ENCODE peak calls at places on chromosomes 2 and 18, in four cellular contexts. H, S, Q and V are unnamed samples.

GRCh38 chr2:96207073-96207777 is 1.4 kb downstream of the STARD7 start:
- DNase-seq in H (no peak), S (no peak), Q (no peak), V (no peak)

GRCh38 chr2:164903214-164903613 is 52.1 kb downstream of the SLC38A11 start:
- DNase-seq in H (peak; percentile 69), S (no peak), Q (no peak), V (no peak)

GRCh38 chr18:57087985-57088384 is 58.9 kb upstream of the BOD1L2 start:
- DNase-seq in H (no peak), S (no peak), Q (no peak), V (no peak)

GRCh38 chr2:166384774-166385173 is 9.0 kb upstream of the SCN9A start:
- DNase-seq in H (peak; percentile 58), S (no peak), Q (no peak), V (no peak)

GRCh38 chr2:99858951-99859596 is 283.3 kb downstream of the AFF3 start:
- DNase-seq in H (no peak), S (no peak), Q (no peak), V (no peak)

GRCh38 chr2:54083440-54083839 is 32.0 kb upstream of the ACYP2 start:
- DNase-seq in H (no peak), S (no peak), Q (no peak), V (no peak)

GRCh38 chr2:166984797-166985196 is 96.5 kb downstream of the XIRP2 start:
- DNase-seq in H (no peak), S (no peak), Q (no peak), V (no peak)

GRCh38 chr2:240646900-240647502 is 21.7 kb downstream of the GPR35 start:
- DNase-seq in H (no peak), S (no peak), Q (peak; percentile 7), V (no peak)

GRCh38 chr2:208511016-208511415 is 104.4 kb downstream of the PTH2R start:
- DNase-seq in H (no peak), S (no peak), Q (no peak), V (no peak)

GRCh38 chr2:171310889-171311288 is 122.9 kb downstream of the METTL8 start:
- DNase-seq in H (no peak), S (no peak), Q (no peak), V (no peak)

GRCh38 chr2:160407393-160408204 is 86.0 kb downstream of the RBMS1 start:
- DNase-seq in H (peak; percentile 60), S (peak; percentile 53), Q (peak; percentile 56), V (peak; percentile 95)

GRCh38 chr2:11757101-11757500 is 10.7 kb downstream of the LPIN1 start:
- DNase-seq in H (no peak), S (no peak), Q (no peak), V (no peak)

GRCh38 chr2:27537287-27537686 is 40.6 kb downstream of the GCKR start:
- DNase-seq in H (peak; percentile 46), S (no peak), Q (no peak), V (no peak)

GRCh38 chr2:38565333-38565732 is 37.4 kb downstream of the HNRNPLL start:
- DNase-seq in H (no peak), S (no peak), Q (no peak), V (no peak)

GRCh38 chr2:33229646-33230045 is 246.8 kb upstream of the RASGRP3 start:
- DNase-seq in H (no peak), S (no peak), Q (no peak), V (no peak)

GRCh38 chr2:188293601-188294482 is 2.2 kb downstream of the GULP1 start:
- DNase-seq in H (peak; percentile 93), S (peak; percentile 81), Q (peak; percentile 36), V (no peak)

GRCh38 chr18:55627007-55627406 is 39.0 kb upstream of the TCF4 start:
- DNase-seq in H (no peak), S (no peak), Q (no peak), V (no peak)

GRCh38 chr2:7825591-7826312 is 856.1 kb upstream of the ID2 start:
- DNase-seq in H (no peak), S (no peak), Q (peak; percentile 86), V (no peak)

GRCh38 chr2:160913323-160913722 is 246.9 kb upstream of the TANK start:
- DNase-seq in H (no peak), S (no peak), Q (no peak), V (no peak)

GRCh38 chr2:110116033-110116710 is 550 bp upstream of the MALL start:
- DNase-seq in H (peak; percentile 77), S (no peak), Q (no peak), V (no peak)

GRCh38 chr2:217069263-217070042 is 209.6 kb upstream of the TNP1 start:
- DNase-seq in H (no peak), S (no peak), Q (no peak), V (no peak)

GRCh38 chr2:201628545-201628944 is 14.8 kb downstream of the TMEM237 start:
- DNase-seq in H (no peak), S (no peak), Q (no peak), V (no peak)

GRCh38 chr2:209526541-209526940 is 102.7 kb downstream of the MAP2 start:
- DNase-seq in H (peak; percentile 45), S (no peak), Q (no peak), V (no peak)

GRCh38 chr18:75321431-75321830 is 106.1 kb downstream of the SMIM21 start:
- DNase-seq in H (no peak), S (no peak), Q (no peak), V (no peak)

GRCh38 chr2:238702691-238703415 is 145.0 kb upstream of the TWIST2 start:
- DNase-seq in H (no peak), S (no peak), Q (peak; percentile 13), V (no peak)

DNA sequence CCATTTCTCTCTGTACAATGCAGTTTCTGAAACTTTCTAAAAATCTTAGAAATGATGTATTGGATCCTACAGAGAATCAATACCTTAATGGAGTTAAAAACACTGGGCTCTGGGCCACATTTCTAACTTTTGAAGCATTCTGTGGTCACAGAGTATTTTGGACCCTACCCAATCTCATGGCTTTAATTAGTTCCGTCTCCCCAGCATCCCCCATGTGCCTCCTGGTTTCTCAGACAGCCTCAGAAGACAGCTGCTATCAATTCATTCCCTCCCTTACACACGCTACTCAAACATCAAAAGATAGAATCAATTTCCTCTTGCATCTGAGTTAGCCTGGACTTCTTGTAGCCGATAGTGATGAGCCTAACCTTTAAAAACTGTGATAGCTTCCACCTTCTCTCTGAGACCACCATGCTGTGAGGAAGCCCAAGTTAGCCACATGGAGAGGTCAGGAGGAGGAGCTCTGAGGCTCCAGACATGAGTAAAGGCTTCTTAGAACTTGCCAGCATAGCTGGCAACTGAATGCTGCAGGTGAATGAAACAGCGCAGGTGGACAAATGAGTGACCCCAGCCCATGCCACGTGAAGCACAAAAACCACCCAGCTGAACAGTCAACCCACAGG is 10.4 kb downstream of the ADCY3 start:
- DNase-seq in H (no peak), S (no peak), Q (no peak), V (no peak)
- TF ChIP-seq POLR2AphosphoS5 in H (no peak), S (no peak), Q (no peak), V (no peak)

GRCh38 chr2:213247566-213247965 is 36.7 kb upstream of the SPAG16 start:
- DNase-seq in H (no peak), S (no peak), Q (no peak), V (no peak)

GRCh38 chr2:213241817-213242216 is 42.4 kb upstream of the SPAG16 start:
- DNase-seq in H (no peak), S (no peak), Q (no peak), V (no peak)

GRCh38 chr2:213246665-213247281 is 37.5 kb upstream of the SPAG16 start:
- DNase-seq in H (peak; percentile 54), S (peak; percentile 41), Q (no peak), V (no peak)

GRCh38 chr2:213242653-213243052 is 41.6 kb upstream of the SPAG16 start:
- DNase-seq in H (no peak), S (no peak), Q (no peak), V (no peak)

DNA sequence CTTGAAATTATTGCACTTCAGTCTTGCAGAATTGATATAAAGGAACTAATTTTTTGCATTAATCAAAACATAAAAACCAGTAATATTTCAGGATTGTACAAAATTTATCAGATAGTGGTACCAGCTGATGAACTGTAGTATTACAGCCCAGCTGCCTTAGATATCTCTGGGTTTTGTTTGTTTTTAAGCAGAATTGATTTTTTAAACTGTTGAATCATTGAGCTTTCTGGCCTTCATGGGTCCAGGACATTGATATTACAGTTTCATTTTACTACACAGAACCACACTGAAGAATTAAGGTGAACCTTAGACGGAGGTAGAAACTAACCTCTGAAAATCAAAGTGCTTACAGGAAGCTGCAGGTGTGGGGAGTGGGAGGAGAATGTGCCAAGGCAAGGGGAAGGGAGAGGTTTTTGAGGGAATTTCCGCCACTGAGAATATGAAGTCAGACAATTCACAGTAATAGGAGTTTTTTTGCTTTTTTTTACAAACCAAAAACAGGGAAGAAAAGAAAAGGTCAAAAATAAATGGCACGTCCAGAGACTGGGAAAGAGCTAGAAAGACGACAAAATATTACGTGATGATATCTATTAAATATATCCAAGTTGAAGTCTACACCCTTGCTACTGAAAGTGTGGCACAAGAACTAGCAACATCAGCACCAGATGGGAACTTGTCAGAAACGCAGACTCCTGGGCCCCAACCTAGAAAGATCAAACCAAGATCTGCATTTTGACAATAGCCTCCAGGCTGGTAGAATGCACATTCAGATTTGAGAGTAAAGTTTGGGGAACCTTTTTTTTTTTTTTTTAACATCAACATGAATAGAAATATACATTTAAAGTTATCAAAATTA is 40.8 kb upstream of the SPAG16 start:
- DNase-seq in H (no peak), S (no peak), Q (no peak), V (no peak)
- TF ChIP-seq POLR2AphosphoS5 in H (no peak), S (no peak), Q (no peak), V (no peak)

GRCh38 chr18:46562674-46563192 is 94.3 kb downstream of the LOXHD1 start:
- DNase-seq in H (no peak), S (no peak), Q (no peak), V (no peak)
- TF ChIP-seq POLR2AphosphoS5 in H (no peak), S (no peak), Q (no peak), V (no peak)

GRCh38 chr2:120445431-120446143 is 99.7 kb downstream of the INHBB start:
- DNase-seq in H (no peak), S (no peak), Q (no peak), V (peak; percentile 10)

GRCh38 chr2:120443946-120444345 is 98.0 kb downstream of the INHBB start:
- DNase-seq in H (no peak), S (no peak), Q (no peak), V (peak; percentile 51)

GRCh38 chr2:120446236-120447121 is 100.5 kb downstream of the INHBB start:
- DNase-seq in H (no peak), S (no peak), Q (no peak), V (peak; percentile 60)

GRCh38 chr2:120442923-120443571 is 97.1 kb downstream of the INHBB start:
- DNase-seq in H (no peak), S (peak; percentile 92), Q (peak; percentile 48), V (peak; percentile 72)

GRCh38 chr2:120444691-120445240 is 98.8 kb downstream of the INHBB start:
- DNase-seq in H (no peak), S (no peak), Q (no peak), V (peak; percentile 35)
- TF ChIP-seq POLR2AphosphoS5 in H (no peak), S (no peak), Q (no peak), V (no peak)